ENCODE peak calls at places on chromosomes 13 and 19, in ten cellular contexts. F is endothelial cell; X is Ammon's horn; I is neural crest cell; L is stimulated activated CD4-positive, alpha-beta T cell treated with anti-CD3 and anti-CD28 coated beads, Interleukin-2, amount 100 ng/mL, for 4 hours; A is left lobe of liver; Y is dermis microvascular lymphatic vessel endothelial cell; K is Panc1; T is fibroblast of lung; E is AG09319. W is an unnamed sample.
A peak's percentile ranks its signal among the peaks of the same experiment; 100 is the strongest.

GRCh38 chr19:39406656-39407393 is at the start of gene ZFP36:
- DNase-seq in F (peak; percentile 85), X (peak; percentile 86), I (peak; percentile 65), L (peak; percentile 79), A (peak; percentile 94), Y (peak; percentile 84), K (peak; percentile 100), T (peak; percentile 93), E (peak; percentile 87), W (no peak)

GRCh38 chr19:57052102-57052501 is 67.7 kb upstream of the USP29 start:
- DNase-seq in F (no peak), X (no peak), I (no peak), L (no peak), A (no peak), Y (no peak), K (no peak), T (no peak), E (no peak), W (no peak)

GRCh38 chr13:62598708-62599107 is 1183.1 kb upstream of the PCDH20 start:
- DNase-seq in F (no peak), X (no peak), I (no peak), L (no peak), A (no peak), Y (no peak), K (no peak), T (no peak), E (no peak), W (no peak)

GRCh38 chr19:5339470-5339949 is 1.1 kb downstream of the PTPRS start:
- DNase-seq in F (no peak), X (no peak), I (no peak), L (no peak), A (no peak), Y (no peak), K (no peak), T (no peak), E (no peak), W (no peak)

GRCh38 chr13:29099781-29100406 is 279.8 kb downstream of the MTUS2 start:
- DNase-seq in F (no peak), X (no peak), I (no peak), L (no peak), A (no peak), Y (no peak), K (no peak), T (no peak), E (no peak), W (no peak)

GRCh38 chr13:66560189-66560588 is 669.9 kb downstream of the PCDH9 start:
- DNase-seq in F (no peak), X (no peak), I (no peak), L (no peak), A (no peak), Y (no peak), K (no peak), T (no peak), E (no peak), W (no peak)

GRCh38 chr13:44142911-44143665 is 230.5 kb upstream of the SERP2 start:
- DNase-seq in F (no peak), X (no peak), I (no peak), L (no peak), A (no peak), Y (peak; percentile 36), K (no peak), T (no peak), E (no peak), W (no peak)

GRCh38 chr13:24802074-24802473 is 38.1 kb downstream of the RNF17 start:
- DNase-seq in F (no peak), X (no peak), I (no peak), L (no peak), A (no peak), Y (no peak), K (no peak), T (peak; percentile 20), E (no peak), W (no peak)

GRCh38 chr13:103931396-103931795 is 865.2 kb upstream of the SLC10A2 start:
- DNase-seq in F (no peak), X (no peak), I (no peak), L (no peak), A (no peak), Y (no peak), K (no peak), T (no peak), E (no peak), W (no peak)